ENCODE peak calls at places on chromosomes 12 and 14, in seven cellular contexts. D, R, M, S, X, J and N are unnamed samples.

GRCh38 chr12:109432842-109433304 is 44.2 kb downstream of the KCTD10 start:
- DNase-seq in J (peak), X (peak), S (peak), D (peak), M (peak), R (peak), N (peak)

GRCh38 chr14:67167420-67168109 is 21.7 kb upstream of the GARIN2 start:
- DNase-seq in J (no peak), X (no peak), D (peak), M (no peak), R (no peak), S (no peak), N (no peak)

GRCh38 chr14:39491134-39491541 is 58.9 kb upstream of the FBXO33 start:
- DNase-seq in J (no peak), S (no peak), X (no peak), R (peak), D (peak), M (no peak), N (peak)

GRCh38 chr12:55829967-55830600 is 697 bp upstream of the DNAJC14 start:
- DNase-seq in D (no peak), S (no peak), M (peak), X (no peak), J (no peak), R (no peak), N (peak)

GRCh38 chr14:94406910-94407309 is 18.5 kb upstream of the SERPINA1 start:
- DNase-seq in X (no peak), D (no peak), R (no peak), S (no peak), J (no peak), M (no peak), N (no peak)

GRCh38 chr12:96420255-96420930 is 20.2 kb upstream of the CDK17 start:
- DNase-seq in J (no peak), D (no peak), M (no peak), X (no peak), R (no peak), S (no peak), N (no peak)

GRCh38 chr12:44126811-44127210 is 290.9 kb downstream of the TMEM117 start:
- DNase-seq in X (no peak), D (no peak), R (no peak), M (no peak), S (no peak), J (no peak), N (no peak)

GRCh38 chr12:131986847-131987398 is 37.2 kb downstream of the EP400 start:
- DNase-seq in S (no peak), D (no peak), J (no peak), M (no peak), R (no peak), X (peak), N (no peak)

GRCh38 chr12:109758406-109759075 is 44.9 kb downstream of the FAM222A start:
- DNase-seq in R (no peak), X (no peak), M (no peak), S (no peak), J (no peak), D (no peak), N (no peak)

GRCh38 chr12:79482921-79483320 is 207.8 kb downstream of the PAWR start:
- DNase-seq in S (no peak), R (no peak), M (no peak), J (no peak), X (peak), D (no peak), N (no peak)

GRCh38 chr12:123532021-123532420 is 1.5 kb downstream of the RILPL1 start:
- DNase-seq in R (peak), S (no peak), D (peak), X (no peak), M (peak), J (no peak), N (no peak)

GRCh38 chr14:49583629-49584028 is 2.6 kb downstream of the RPS29 start:
- DNase-seq in D (no peak), R (no peak), S (no peak), M (no peak), J (no peak), X (no peak), N (no peak)
- H3K4me3 ChIP-seq in D (peak), R (no peak), S (no peak), M (no peak), J (peak), X (no peak), N (peak)

GRCh38 chr12:57739914-57740538 is 1.5 kb upstream of the AGAP2 start:
- DNase-seq in S (no peak), M (no peak), J (no peak), X (no peak), R (no peak), D (no peak), N (no peak)
- H3K4me3 ChIP-seq in S (no peak), M (no peak), J (no peak), X (no peak), R (no peak), D (no peak), N (peak)

GRCh38 chr12:46271846-46272245 is 3.0 kb upstream of the SLC38A1 start:
- DNase-seq in X (no peak), J (no peak), R (no peak), M (no peak), S (no peak), D (no peak), N (no peak)
- H3K4me3 ChIP-seq in X (no peak), J (no peak), R (no peak), M (no peak), S (no peak), D (no peak), N (no peak)

DNA sequence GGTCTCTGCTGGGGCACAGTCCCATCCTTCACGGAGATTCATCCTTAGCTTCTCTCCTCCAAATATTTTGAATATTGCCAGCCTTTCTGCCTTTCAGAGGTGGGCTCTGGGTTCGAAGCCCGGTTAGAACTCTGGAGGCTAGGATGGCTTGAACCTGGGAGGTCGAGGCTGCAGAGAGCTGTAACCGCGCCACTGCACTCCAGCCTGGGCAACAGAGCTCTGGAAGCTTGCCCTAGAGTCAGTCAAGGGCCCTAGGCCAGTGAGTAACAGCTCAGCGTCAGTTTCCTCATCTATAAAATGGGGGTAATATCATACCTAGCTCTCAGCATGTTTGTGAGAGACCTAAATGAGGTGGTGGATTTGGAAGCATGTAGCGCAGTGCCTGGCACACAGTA is 3.2 kb downstream of the PTPN6 start:
- DNase-seq in J (no peak), S (no peak), D (no peak), X (no peak), R (no peak), M (no peak), N (no peak)
- H3K4me3 ChIP-seq in J (no peak), S (no peak), D (no peak), X (peak), R (peak), M (no peak), N (peak)

DNA sequence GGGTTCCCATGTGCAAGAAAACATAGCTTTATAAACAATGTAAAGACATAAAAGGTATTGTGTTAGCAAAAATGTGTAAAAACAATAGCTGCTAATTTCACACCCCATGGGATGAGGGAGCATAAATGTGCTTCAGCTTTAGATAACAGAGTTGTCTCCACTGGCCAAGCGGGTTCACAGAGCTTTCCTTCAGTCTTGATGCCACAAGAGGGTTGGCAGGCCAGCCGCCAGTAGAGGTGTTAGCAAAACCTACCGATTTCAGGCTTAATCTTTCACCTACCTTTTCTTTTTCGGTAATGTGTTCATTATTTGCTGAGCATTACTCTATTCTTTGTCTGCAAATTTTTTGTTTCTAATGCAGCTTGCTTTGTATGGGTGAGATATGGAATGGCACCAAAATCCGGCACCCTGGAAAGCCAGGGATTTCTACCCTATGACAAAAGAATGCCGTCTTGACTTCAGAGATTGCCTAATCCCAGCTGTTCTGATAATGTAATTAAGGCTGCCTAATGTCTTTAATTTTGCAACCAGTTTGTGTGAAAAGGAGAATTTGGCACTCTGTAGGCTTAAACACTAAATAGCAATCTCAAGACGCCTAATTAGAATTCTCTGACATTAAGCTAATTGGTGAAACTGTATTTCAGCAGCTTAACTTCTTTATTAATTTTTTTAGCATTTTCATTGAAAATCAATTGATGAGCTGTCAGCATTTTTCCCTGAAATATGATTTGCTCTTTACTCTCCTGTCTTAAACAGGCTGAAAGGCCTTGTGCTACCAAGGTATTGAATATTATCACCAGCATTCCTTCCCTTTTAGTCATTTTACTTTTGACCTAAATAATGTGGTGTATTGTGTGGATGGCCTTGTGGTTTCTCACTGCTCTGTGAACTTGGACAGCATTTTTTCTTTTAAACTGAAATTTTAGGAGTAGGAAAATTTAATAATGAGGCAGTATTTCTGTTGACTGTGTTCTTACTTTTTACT is 60.7 kb downstream of the POLR3B start:
- DNase-seq in S (no peak), J (no peak), X (no peak), M (no peak), D (peak), R (no peak), N (no peak)
- H3K4me3 ChIP-seq in S (no peak), J (no peak), X (no peak), M (no peak), D (no peak), R (no peak), N (no peak)

DNA sequence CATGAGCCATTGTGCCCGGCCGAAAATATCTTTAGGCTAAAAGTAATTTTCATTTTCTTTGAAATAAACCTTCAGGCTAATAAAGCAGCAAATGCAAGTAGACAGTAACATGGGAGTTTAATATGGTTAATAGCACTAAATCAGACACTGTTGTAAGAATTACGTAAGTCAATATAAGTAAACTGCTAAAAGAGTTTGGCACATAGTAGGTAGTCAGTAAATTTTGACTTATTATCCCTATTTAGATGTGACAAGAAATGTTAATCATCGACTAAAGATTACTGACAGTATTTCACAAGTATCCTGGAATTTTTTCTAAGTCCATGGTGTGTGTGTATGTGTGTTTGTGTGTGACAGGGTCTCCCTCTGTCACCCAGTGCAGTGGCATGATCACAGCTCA is 3.9 kb downstream of the PPP4R3A start:
- DNase-seq in D (no peak), J (no peak), X (no peak), R (no peak), M (no peak), S (no peak), N (no peak)
- H3K4me3 ChIP-seq in D (no peak), J (no peak), X (no peak), R (no peak), M (no peak), S (peak), N (no peak)

GRCh38 chr12:113468365-113469223 is 3.1 kb downstream of the LHX5 start:
- DNase-seq in M (no peak), X (no peak), D (no peak), S (peak), R (no peak), J (no peak), N (no peak)

GRCh38 chr12:113465808-113466769 is 5.6 kb downstream of the LHX5 start:
- DNase-seq in R (no peak), S (peak), D (no peak), J (no peak), X (no peak), M (no peak), N (no peak)

GRCh38 chr12:113466770-113467153 is 4.9 kb downstream of the LHX5 start:
- DNase-seq in X (no peak), M (no peak), R (no peak), S (no peak), D (no peak), J (no peak), N (no peak)

GRCh38 chr12:113467514-113468364 is 3.9 kb downstream of the LHX5 start:
- DNase-seq in M (no peak), S (no peak), J (no peak), D (no peak), R (no peak), X (no peak), N (no peak)

DNA sequence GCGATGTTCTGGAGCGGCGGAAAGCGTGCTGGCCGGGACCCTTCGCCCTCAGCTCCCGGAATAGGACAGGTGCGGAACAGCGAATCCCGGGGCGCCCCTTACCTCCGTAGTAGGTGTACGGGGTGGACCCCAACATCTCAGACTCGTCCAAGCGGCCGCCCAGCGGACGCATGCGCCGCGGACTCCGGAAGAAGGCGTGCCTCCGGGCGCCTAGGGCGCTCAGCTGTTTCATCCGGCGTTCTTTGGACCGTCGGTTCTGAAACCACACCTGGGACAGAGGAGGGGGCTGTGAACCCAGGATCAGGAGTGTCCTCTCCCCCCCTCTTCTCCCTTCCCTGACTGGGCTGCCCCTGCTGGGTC is 4.5 kb downstream of the LHX5 start:
- DNase-seq in R (no peak), M (no peak), J (no peak), S (no peak), D (no peak), X (no peak), N (no peak)
- H3K4me3 ChIP-seq in R (no peak), M (no peak), J (peak), S (no peak), D (peak), X (peak), N (no peak)

GRCh38 chr12:119259483-119259882 is 75.0 kb upstream of the CCDC60 start:
- DNase-seq in J (no peak), M (no peak), D (no peak), R (no peak), X (no peak), S (no peak), N (no peak)

GRCh38 chr12:119262388-119262787 is 72.1 kb upstream of the CCDC60 start:
- DNase-seq in M (no peak), D (no peak), R (no peak), S (no peak), J (no peak), X (no peak), N (no peak)

GRCh38 chr12:119258149-119258548 is 76.4 kb upstream of the CCDC60 start:
- DNase-seq in J (no peak), M (no peak), S (no peak), X (no peak), D (no peak), R (peak), N (no peak)
- H3K4me3 ChIP-seq in J (no peak), M (no peak), S (no peak), X (no peak), D (no peak), R (no peak), N (no peak)

GRCh38 chr14:35826952-35827416 is 846 bp downstream of the BRMS1L start:
- DNase-seq in M (no peak), X (no peak), S (no peak), R (no peak), D (peak), J (no peak), N (no peak)

GRCh38 chr14:35825968-35826217 is 245 bp upstream of the BRMS1L start:
- DNase-seq in R (no peak), D (no peak), X (no peak), J (no peak), M (no peak), S (no peak), N (no peak)

GRCh38 chr14:35826218-35826951 is at the start of gene BRMS1L:
- DNase-seq in X (peak), M (peak), J (peak), S (peak), D (peak), R (peak), N (peak)

GRCh38 chr14:35829449-35829848 is 3.3 kb downstream of the BRMS1L start:
- DNase-seq in M (no peak), D (peak), X (no peak), R (no peak), S (no peak), J (no peak), N (no peak)

DNA sequence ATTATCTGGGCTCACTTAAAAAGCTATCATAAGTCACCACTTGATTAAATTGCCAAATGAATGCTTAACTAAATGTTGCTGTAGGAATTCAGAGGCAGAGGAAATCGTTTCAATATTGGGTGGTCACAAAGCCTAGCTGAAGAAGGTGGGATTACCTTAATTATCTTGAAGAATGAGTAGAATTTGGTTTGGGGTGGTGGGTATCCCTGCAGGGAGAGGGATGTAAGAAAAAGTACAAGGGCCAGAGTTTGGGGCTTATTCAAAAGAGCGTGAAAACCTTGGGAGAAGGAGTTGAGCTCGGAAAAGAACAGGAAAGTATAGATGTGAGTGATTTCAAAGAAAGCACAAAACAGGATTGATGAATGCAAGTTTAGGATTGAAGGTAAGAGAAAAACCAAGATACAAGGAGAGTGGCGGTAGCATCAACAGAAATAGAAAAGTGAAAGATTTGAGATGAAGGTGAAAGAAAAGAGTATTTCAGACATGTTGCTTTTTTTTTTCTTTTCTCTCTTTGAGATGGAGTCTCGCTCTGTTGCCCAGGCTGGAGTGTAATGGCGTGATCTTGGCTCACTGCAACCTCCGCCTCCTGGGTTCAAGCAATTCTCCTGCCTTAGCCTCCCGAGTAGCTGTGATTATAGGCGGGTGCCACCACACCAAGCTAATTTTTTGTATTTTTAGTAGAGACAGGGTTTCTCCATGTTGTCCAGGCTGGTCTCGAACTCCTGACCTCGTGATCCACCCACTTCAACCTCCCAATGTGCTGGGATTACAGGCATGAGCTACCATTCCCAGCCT is 1.7 kb downstream of the BRMS1L start:
- DNase-seq in R (no peak), J (no peak), S (no peak), D (no peak), X (no peak), M (no peak), N (no peak)
- H3K4me3 ChIP-seq in R (no peak), J (no peak), S (no peak), D (no peak), X (no peak), M (no peak), N (no peak)